ENCODE peak calls at places on chromosomes 12 and 14, in six cellular contexts. One of them, this sample, is unnamed.

GRCh38 chr12:29534935-29535334 is 37.4 kb upstream of the OVCH1 start:
- DNase-seq in HepG2: peak; percentile 5
- DNase-seq in OCI-LY7: no peak
- DNase-seq in CD8-positive, alpha-beta memory T cell: no peak
- DNase-seq in GM23248: no peak
- DNase-seq in cardiac muscle cell: peak; percentile 71
- DNase-seq in this sample: no peak

GRCh38 chr14:100890044-100890443 is 13.5 kb downstream of the RTL1 start:
- DNase-seq in HepG2: no peak
- DNase-seq in OCI-LY7: no peak
- DNase-seq in CD8-positive, alpha-beta memory T cell: no peak
- DNase-seq in GM23248: no peak
- DNase-seq in cardiac muscle cell: no peak
- DNase-seq in this sample: no peak

GRCh38 chr12:106919910-106920544 is 35.7 kb upstream of the TMEM263 start:
- DNase-seq in HepG2: peak; percentile 28
- DNase-seq in OCI-LY7: peak; percentile 57
- DNase-seq in CD8-positive, alpha-beta memory T cell: peak; percentile 31
- DNase-seq in GM23248: peak; percentile 69
- DNase-seq in cardiac muscle cell: peak; percentile 74
- DNase-seq in this sample: no peak

GRCh38 chr14:90553298-90553920 is 156.6 kb downstream of the CALM1 start:
- DNase-seq in HepG2: no peak
- DNase-seq in OCI-LY7: no peak
- DNase-seq in CD8-positive, alpha-beta memory T cell: no peak
- DNase-seq in GM23248: no peak
- DNase-seq in cardiac muscle cell: no peak
- DNase-seq in this sample: no peak

GRCh38 chr12:106288510-106289195 is 13.9 kb upstream of the TCP11L2 start:
- DNase-seq in HepG2: peak; percentile 91
- DNase-seq in OCI-LY7: no peak
- DNase-seq in CD8-positive, alpha-beta memory T cell: no peak
- DNase-seq in GM23248: peak; percentile 96
- DNase-seq in cardiac muscle cell: peak; percentile 94
- DNase-seq in this sample: no peak

GRCh38 chr12:96366255-96366654 is 34.0 kb downstream of the CDK17 start:
- DNase-seq in HepG2: no peak
- DNase-seq in OCI-LY7: no peak
- DNase-seq in CD8-positive, alpha-beta memory T cell: no peak
- DNase-seq in GM23248: no peak
- DNase-seq in cardiac muscle cell: no peak
- DNase-seq in this sample: no peak

GRCh38 chr12:8077207-8077606 is 4.9 kb upstream of the NECAP1 start:
- DNase-seq in HepG2: no peak
- DNase-seq in OCI-LY7: no peak
- DNase-seq in CD8-positive, alpha-beta memory T cell: no peak
- DNase-seq in GM23248: peak; percentile 74
- DNase-seq in cardiac muscle cell: no peak
- DNase-seq in this sample: no peak

GRCh38 chr12:95995238-95996031 is 709 bp downstream of the HAL start:
- DNase-seq in HepG2: no peak
- DNase-seq in OCI-LY7: no peak
- DNase-seq in CD8-positive, alpha-beta memory T cell: no peak
- DNase-seq in GM23248: no peak
- DNase-seq in cardiac muscle cell: no peak
- DNase-seq in this sample: no peak

GRCh38 chr14:23582906-23583760 is 4.5 kb upstream of the JPH4 start:
- DNase-seq in HepG2: peak; percentile 80
- DNase-seq in OCI-LY7: no peak
- DNase-seq in CD8-positive, alpha-beta memory T cell: no peak
- DNase-seq in GM23248: no peak
- DNase-seq in cardiac muscle cell: no peak
- DNase-seq in this sample: no peak

GRCh38 chr14:74018029-74018703 is 922 bp downstream of the ENTPD5 start:
- DNase-seq in HepG2: peak; percentile 32
- DNase-seq in OCI-LY7: no peak
- DNase-seq in CD8-positive, alpha-beta memory T cell: no peak
- DNase-seq in GM23248: peak; percentile 81
- DNase-seq in cardiac muscle cell: peak; percentile 61
- DNase-seq in this sample: no peak

GRCh38 chr12:34163443-34163842 is 141.1 kb downstream of the ALG10 start:
- DNase-seq in HepG2: no peak
- DNase-seq in OCI-LY7: no peak
- DNase-seq in CD8-positive, alpha-beta memory T cell: no peak
- DNase-seq in GM23248: no peak
- DNase-seq in cardiac muscle cell: no peak
- DNase-seq in this sample: no peak

GRCh38 chr14:57725399-57726077 is 140.4 kb downstream of the SLC35F4 start:
- DNase-seq in HepG2: peak; percentile 1
- DNase-seq in OCI-LY7: no peak
- DNase-seq in CD8-positive, alpha-beta memory T cell: no peak
- DNase-seq in GM23248: peak; percentile 79
- DNase-seq in cardiac muscle cell: peak; percentile 72
- DNase-seq in this sample: no peak

GRCh38 chr14:52043690-52044089 is 25.2 kb downstream of the NID2 start:
- DNase-seq in HepG2: peak; percentile 21
- DNase-seq in OCI-LY7: peak; percentile 23
- DNase-seq in CD8-positive, alpha-beta memory T cell: no peak
- DNase-seq in GM23248: peak; percentile 48
- DNase-seq in cardiac muscle cell: peak; percentile 53
- DNase-seq in this sample: no peak

GRCh38 chr12:41552507-41553047 is 364.5 kb downstream of the PDZRN4 start:
- DNase-seq in HepG2: no peak
- DNase-seq in OCI-LY7: no peak
- DNase-seq in CD8-positive, alpha-beta memory T cell: no peak
- DNase-seq in GM23248: no peak
- DNase-seq in cardiac muscle cell: no peak
- DNase-seq in this sample: no peak

GRCh38 chr12:57841445-57841844 is 5.1 kb downstream of the CTDSP2 start:
- DNase-seq in HepG2: no peak
- DNase-seq in OCI-LY7: no peak
- DNase-seq in CD8-positive, alpha-beta memory T cell: no peak
- DNase-seq in GM23248: no peak
- DNase-seq in cardiac muscle cell: no peak
- DNase-seq in this sample: no peak

GRCh38 chr14:104874110-104874531 is 9.1 kb downstream of the CEP170B start:
- DNase-seq in HepG2: no peak
- DNase-seq in OCI-LY7: no peak
- DNase-seq in CD8-positive, alpha-beta memory T cell: no peak
- DNase-seq in GM23248: peak; percentile 0
- DNase-seq in cardiac muscle cell: no peak
- DNase-seq in this sample: no peak

GRCh38 chr12:57429473-57430116 is 1.2 kb downstream of the R3HDM2 start:
- DNase-seq in HepG2: no peak
- DNase-seq in OCI-LY7: no peak
- DNase-seq in CD8-positive, alpha-beta memory T cell: no peak
- DNase-seq in GM23248: peak; percentile 41
- DNase-seq in cardiac muscle cell: peak; percentile 11
- DNase-seq in this sample: no peak

GRCh38 chr12:104433061-104433460 is 23.7 kb upstream of the CHST11 start:
- DNase-seq in HepG2: no peak
- DNase-seq in OCI-LY7: no peak
- DNase-seq in CD8-positive, alpha-beta memory T cell: no peak
- DNase-seq in GM23248: no peak
- DNase-seq in cardiac muscle cell: no peak
- DNase-seq in this sample: no peak

GRCh38 chr12:110339184-110339952 is 58.3 kb downstream of the ATP2A2 start:
- DNase-seq in HepG2: no peak
- DNase-seq in OCI-LY7: no peak
- DNase-seq in CD8-positive, alpha-beta memory T cell: no peak
- DNase-seq in GM23248: peak; percentile 34
- DNase-seq in cardiac muscle cell: no peak
- DNase-seq in this sample: no peak

GRCh38 chr12:110338754-110339153 is 57.7 kb downstream of the ATP2A2 start:
- DNase-seq in HepG2: no peak
- DNase-seq in OCI-LY7: peak; percentile 37
- DNase-seq in CD8-positive, alpha-beta memory T cell: no peak
- DNase-seq in GM23248: peak; percentile 40
- DNase-seq in cardiac muscle cell: no peak
- DNase-seq in this sample: no peak

GRCh38 chr12:110335481-110336045 is 54.5 kb downstream of the ATP2A2 start:
- DNase-seq in HepG2: no peak
- DNase-seq in OCI-LY7: no peak
- DNase-seq in CD8-positive, alpha-beta memory T cell: no peak
- DNase-seq in GM23248: no peak
- DNase-seq in cardiac muscle cell: no peak
- DNase-seq in this sample: no peak

GRCh38 chr12:110340706-110341105 is 59.7 kb downstream of the ATP2A2 start:
- DNase-seq in HepG2: no peak
- DNase-seq in OCI-LY7: no peak
- DNase-seq in CD8-positive, alpha-beta memory T cell: no peak
- DNase-seq in GM23248: no peak
- DNase-seq in cardiac muscle cell: no peak
- DNase-seq in this sample: no peak

GRCh38 chr12:110337912-110338710 is 57.1 kb downstream of the ATP2A2 start:
- DNase-seq in HepG2: peak; percentile 40
- DNase-seq in OCI-LY7: no peak
- DNase-seq in CD8-positive, alpha-beta memory T cell: no peak
- DNase-seq in GM23248: no peak
- DNase-seq in cardiac muscle cell: no peak
- DNase-seq in this sample: no peak
- H3K36me3 ChIP-seq in HepG2: peaks cover 41% of the 10 kb centered on the region
- H3K36me3 ChIP-seq in OCI-LY7: peaks cover 100% of the 10 kb centered on the region
- H3K36me3 ChIP-seq in CD8-positive, alpha-beta memory T cell: peaks cover 85% of the 10 kb centered on the region
- H3K36me3 ChIP-seq in GM23248: peaks cover 87% of the 10 kb centered on the region
- H3K36me3 ChIP-seq in cardiac muscle cell: peaks cover 98% of the 10 kb centered on the region
- H3K36me3 ChIP-seq in this sample: peaks cover 97% of the 10 kb centered on the region

DNA sequence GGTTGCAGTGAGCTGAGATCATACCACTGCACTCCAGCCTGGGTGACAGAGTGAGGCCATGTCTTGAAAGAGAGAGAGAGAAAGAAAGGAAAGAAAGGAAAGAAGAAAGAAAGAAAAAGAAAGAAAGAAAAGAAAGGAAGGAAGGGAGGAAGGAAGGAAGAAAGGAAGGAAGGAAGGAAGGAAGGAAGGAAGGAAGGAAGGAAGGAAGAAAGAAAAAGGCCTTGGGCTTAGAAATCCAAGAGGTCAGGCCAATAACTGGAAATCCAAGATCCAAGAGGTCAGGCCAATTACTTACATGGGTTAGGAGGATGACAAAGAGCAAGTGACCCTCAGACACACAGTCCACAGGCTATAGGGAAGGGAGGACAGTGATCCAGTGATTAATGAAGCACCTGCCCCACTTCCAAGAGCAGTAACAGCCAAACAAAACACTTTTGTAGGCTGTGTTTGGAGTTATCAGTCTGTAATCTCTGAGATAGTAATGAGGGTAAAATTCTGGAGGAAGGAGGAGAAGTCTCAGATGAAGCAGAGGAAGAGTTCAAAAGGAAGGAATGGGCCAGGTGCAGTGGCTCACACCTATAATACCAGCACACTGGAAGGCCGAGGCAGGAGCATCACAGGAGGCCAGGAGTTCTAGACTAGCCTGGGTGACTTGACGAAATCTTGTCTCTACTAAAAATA is 32.2 kb upstream of the SPTLC2 start:
- DNase-seq in HepG2: no peak
- DNase-seq in OCI-LY7: no peak
- DNase-seq in CD8-positive, alpha-beta memory T cell: no peak
- DNase-seq in GM23248: no peak
- DNase-seq in cardiac muscle cell: no peak
- DNase-seq in this sample: no peak
- H3K9me3 ChIP-seq in HepG2: no peaks in the 10 kb centered on the region
- H3K9me3 ChIP-seq in OCI-LY7: no peaks in the 10 kb centered on the region
- H3K9me3 ChIP-seq in CD8-positive, alpha-beta memory T cell: no peaks in the 10 kb centered on the region
- H3K9me3 ChIP-seq in GM23248: no peaks in the 10 kb centered on the region
- H3K9me3 ChIP-seq in cardiac muscle cell: no peaks in the 10 kb centered on the region
- H3K9me3 ChIP-seq in this sample: no peaks in the 10 kb centered on the region

DNA sequence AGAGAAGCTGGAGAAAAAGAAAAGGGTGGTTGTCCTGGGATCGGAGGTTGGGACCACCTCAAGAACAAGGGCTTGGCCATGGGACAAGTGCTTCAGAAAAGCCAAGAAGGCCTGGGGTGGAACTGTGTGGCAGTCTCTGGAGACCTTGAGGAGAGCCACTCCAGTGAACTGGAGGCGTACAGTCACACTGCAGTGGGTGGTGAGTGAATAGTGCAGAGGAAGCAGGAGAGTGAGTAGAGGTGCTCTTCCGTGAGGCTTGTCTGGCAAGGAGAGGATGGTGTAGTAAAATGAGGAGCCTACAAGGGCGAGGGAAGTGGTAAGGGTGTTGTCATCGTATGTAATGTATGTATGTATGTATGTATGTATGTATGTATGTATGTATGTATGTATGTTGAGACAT is 20.9 kb downstream of the RASSF3 start:
- DNase-seq in HepG2: no peak
- DNase-seq in OCI-LY7: no peak
- DNase-seq in CD8-positive, alpha-beta memory T cell: no peak
- DNase-seq in GM23248: no peak
- DNase-seq in cardiac muscle cell: no peak
- DNase-seq in this sample: no peak
- H3K4me3 ChIP-seq in HepG2: no peak overlapping the region
- H3K4me3 ChIP-seq in OCI-LY7: no peak overlapping the region
- H3K4me3 ChIP-seq in CD8-positive, alpha-beta memory T cell: no peak overlapping the region
- H3K4me3 ChIP-seq in GM23248: no peak overlapping the region
- H3K4me3 ChIP-seq in cardiac muscle cell: no peak overlapping the region
- H3K4me3 ChIP-seq in this sample: no peak overlapping the region

GRCh38 chr12:131940121-131940520 is 9.6 kb upstream of the EP400 start:
- DNase-seq in HepG2: no peak
- DNase-seq in OCI-LY7: no peak
- DNase-seq in CD8-positive, alpha-beta memory T cell: no peak
- DNase-seq in GM23248: no peak
- DNase-seq in cardiac muscle cell: no peak
- DNase-seq in this sample: no peak
- H3K36me3 ChIP-seq in HepG2: peaks cover 9% of the 10 kb centered on the region
- H3K36me3 ChIP-seq in OCI-LY7: peaks cover 100% of the 10 kb centered on the region
- H3K36me3 ChIP-seq in CD8-positive, alpha-beta memory T cell: peaks cover 10% of the 10 kb centered on the region
- H3K36me3 ChIP-seq in GM23248: peaks cover 5% of the 10 kb centered on the region
- H3K36me3 ChIP-seq in cardiac muscle cell: peaks cover 12% of the 10 kb centered on the region
- H3K36me3 ChIP-seq in this sample: peaks cover 37% of the 10 kb centered on the region